ENCODE peak calls at places on chromosomes 4 and X, in seven cellular contexts. One of them, this sample, is unnamed.

GRCh38 chrX:101483705-101484104 is 1.6 kb upstream of the ARMCX4 start:
- DNase-seq in spleen: no peak
- DNase-seq in transverse colon: no peak
- DNase-seq in GM23338: peak; percentile 61
- DNase-seq in HCT116: no peak
- DNase-seq in esophagus muscularis mucosa: no peak
- DNase-seq in sigmoid colon: no peak
- DNase-seq in this sample: no peak

GRCh38 chr4:157984285-157984911 is 188.4 kb downstream of the GASK1B start:
- DNase-seq in transverse colon: no peak
- DNase-seq in esophagus muscularis mucosa: no peak
- DNase-seq in GM23338: no peak
- DNase-seq in spleen: no peak
- DNase-seq in HCT116: no peak
- DNase-seq in sigmoid colon: no peak
- DNase-seq in this sample: no peak

GRCh38 chrX:48831909-48832291 is 3.5 kb downstream of the PCSK1N start:
- DNase-seq in sigmoid colon: no peak
- DNase-seq in esophagus muscularis mucosa: no peak
- DNase-seq in transverse colon: no peak
- DNase-seq in spleen: no peak
- DNase-seq in GM23338: peak; percentile 68
- DNase-seq in HCT116: no peak
- DNase-seq in this sample: no peak

GRCh38 chr4:36786519-36786918 is 458.0 kb upstream of the NWD2 start:
- DNase-seq in GM23338: no peak
- DNase-seq in sigmoid colon: no peak
- DNase-seq in transverse colon: no peak
- DNase-seq in esophagus muscularis mucosa: no peak
- DNase-seq in spleen: no peak
- DNase-seq in HCT116: no peak
- DNase-seq in this sample: no peak

GRCh38 chr4:83240379-83240875 is 44.2 kb downstream of the COQ2 start:
- DNase-seq in sigmoid colon: no peak
- DNase-seq in GM23338: no peak
- DNase-seq in esophagus muscularis mucosa: no peak
- DNase-seq in transverse colon: no peak
- DNase-seq in HCT116: no peak
- DNase-seq in spleen: no peak
- DNase-seq in this sample: no peak

GRCh38 chr4:78694457-78694787 is 81.7 kb upstream of the BMP2K start:
- DNase-seq in transverse colon: no peak
- DNase-seq in HCT116: no peak
- DNase-seq in spleen: no peak
- DNase-seq in GM23338: no peak
- DNase-seq in esophagus muscularis mucosa: no peak
- DNase-seq in sigmoid colon: no peak
- DNase-seq in this sample: no peak

GRCh38 chr4:137213372-137214173 is 318.7 kb downstream of the PCDH18 start:
- DNase-seq in GM23338: no peak
- DNase-seq in HCT116: no peak
- DNase-seq in transverse colon: no peak
- DNase-seq in esophagus muscularis mucosa: no peak
- DNase-seq in sigmoid colon: no peak
- DNase-seq in spleen: no peak
- DNase-seq in this sample: no peak

GRCh38 chrX:143476751-143477150 is 40.5 kb downstream of the SPANXN3 start:
- DNase-seq in transverse colon: no peak
- DNase-seq in HCT116: no peak
- DNase-seq in sigmoid colon: no peak
- DNase-seq in GM23338: no peak
- DNase-seq in spleen: no peak
- DNase-seq in esophagus muscularis mucosa: no peak
- DNase-seq in this sample: no peak

GRCh38 chrX:1102786-1103185 is 109.7 kb downstream of the CRLF2 start:
- DNase-seq in spleen: peak; percentile 16
- DNase-seq in GM23338: no peak
- DNase-seq in sigmoid colon: no peak
- DNase-seq in transverse colon: no peak
- DNase-seq in esophagus muscularis mucosa: no peak
- DNase-seq in HCT116: no peak
- DNase-seq in this sample: peak; percentile 24

GRCh38 chr4:168634276-168634802 is 137.5 kb downstream of the PALLD start:
- DNase-seq in HCT116: no peak
- DNase-seq in sigmoid colon: no peak
- DNase-seq in spleen: no peak
- DNase-seq in esophagus muscularis mucosa: no peak
- DNase-seq in transverse colon: no peak
- DNase-seq in GM23338: no peak
- DNase-seq in this sample: peak; percentile 35

GRCh38 chr4:183182873-183183725 is 84.0 kb downstream of the WWC2 start:
- DNase-seq in transverse colon: no peak
- DNase-seq in esophagus muscularis mucosa: no peak
- DNase-seq in HCT116: peak; percentile 70
- DNase-seq in spleen: no peak
- DNase-seq in GM23338: peak; percentile 97
- DNase-seq in sigmoid colon: no peak
- DNase-seq in this sample: no peak

GRCh38 chrX:99887918-99888317 is 522.2 kb downstream of the PCDH19 start:
- DNase-seq in HCT116: no peak
- DNase-seq in esophagus muscularis mucosa: no peak
- DNase-seq in spleen: no peak
- DNase-seq in GM23338: no peak
- DNase-seq in transverse colon: no peak
- DNase-seq in sigmoid colon: no peak
- DNase-seq in this sample: no peak

GRCh38 chr4:52051615-52052474 is 741 bp downstream of the SPATA18 start:
- DNase-seq in transverse colon: peak; percentile 82
- DNase-seq in esophagus muscularis mucosa: peak; percentile 92
- DNase-seq in GM23338: peak; percentile 94
- DNase-seq in sigmoid colon: peak; percentile 80
- DNase-seq in spleen: peak; percentile 80
- DNase-seq in HCT116: no peak
- DNase-seq in this sample: peak; percentile 76

GRCh38 chr4:128387600-128388351 is 100.2 kb upstream of the PGRMC2 start:
- DNase-seq in transverse colon: no peak
- DNase-seq in esophagus muscularis mucosa: no peak
- DNase-seq in GM23338: no peak
- DNase-seq in spleen: no peak
- DNase-seq in HCT116: no peak
- DNase-seq in sigmoid colon: no peak
- DNase-seq in this sample: no peak

GRCh38 chr4:88320780-88321373 is 36.5 kb upstream of the PPM1K start:
- DNase-seq in HCT116: no peak
- DNase-seq in transverse colon: peak; percentile 38
- DNase-seq in sigmoid colon: no peak
- DNase-seq in esophagus muscularis mucosa: no peak
- DNase-seq in GM23338: peak; percentile 22
- DNase-seq in spleen: peak; percentile 81
- DNase-seq in this sample: no peak

GRCh38 chrX:153871946-153872878 is 13.8 kb downstream of the L1CAM start:
- DNase-seq in GM23338: no peak
- DNase-seq in esophagus muscularis mucosa: no peak
- DNase-seq in transverse colon: no peak
- DNase-seq in spleen: peak; percentile 66
- DNase-seq in HCT116: no peak
- DNase-seq in sigmoid colon: no peak
- DNase-seq in this sample: no peak

GRCh38 chr4:1948892-1949436 is 59.8 kb downstream of the NELFA start:
- DNase-seq in sigmoid colon: no peak
- DNase-seq in HCT116: no peak
- DNase-seq in transverse colon: no peak
- DNase-seq in esophagus muscularis mucosa: no peak
- DNase-seq in GM23338: peak; percentile 22
- DNase-seq in spleen: no peak
- DNase-seq in this sample: no peak

GRCh38 chr4:108443585-108443984 is 176.8 kb upstream of the RPL34 start:
- DNase-seq in GM23338: no peak
- DNase-seq in HCT116: no peak
- DNase-seq in spleen: no peak
- DNase-seq in sigmoid colon: no peak
- DNase-seq in transverse colon: no peak
- DNase-seq in esophagus muscularis mucosa: no peak
- DNase-seq in this sample: no peak

GRCh38 chr4:101981756-101982155 is 191.2 kb downstream of the BANK1 start:
- DNase-seq in HCT116: peak; percentile 66
- DNase-seq in spleen: no peak
- DNase-seq in GM23338: peak; percentile 11
- DNase-seq in esophagus muscularis mucosa: no peak
- DNase-seq in sigmoid colon: no peak
- DNase-seq in transverse colon: no peak
- DNase-seq in this sample: no peak

GRCh38 chrX:107559506-107559905 is 68.8 kb upstream of the PRPS1 start:
- DNase-seq in HCT116: no peak
- DNase-seq in GM23338: no peak
- DNase-seq in esophagus muscularis mucosa: no peak
- DNase-seq in spleen: no peak
- DNase-seq in sigmoid colon: no peak
- DNase-seq in transverse colon: no peak
- DNase-seq in this sample: no peak

GRCh38 chr4:2441393-2442174 is 22.8 kb downstream of the CFAP99 start:
- DNase-seq in GM23338: peak; percentile 94
- DNase-seq in spleen: peak; percentile 87
- DNase-seq in esophagus muscularis mucosa: no peak
- DNase-seq in HCT116: peak; percentile 85
- DNase-seq in sigmoid colon: no peak
- DNase-seq in transverse colon: peak; percentile 78
- DNase-seq in this sample: no peak

GRCh38 chr4:3292571-3293409 is at the start of gene RGS12:
- DNase-seq in transverse colon: peak; percentile 97
- DNase-seq in esophagus muscularis mucosa: peak; percentile 99
- DNase-seq in spleen: peak; percentile 96
- DNase-seq in sigmoid colon: peak; percentile 98
- DNase-seq in HCT116: peak; percentile 26
- DNase-seq in GM23338: peak; percentile 95
- DNase-seq in this sample: peak; percentile 96

GRCh38 chr4:6095897-6096296 is 77.7 kb upstream of the C4orf50 start:
- DNase-seq in esophagus muscularis mucosa: no peak
- DNase-seq in GM23338: no peak
- DNase-seq in transverse colon: no peak
- DNase-seq in HCT116: no peak
- DNase-seq in sigmoid colon: peak; percentile 27
- DNase-seq in spleen: no peak
- DNase-seq in this sample: no peak

GRCh38 chrX:28590394-28590793 is 3.1 kb downstream of the IL1RAPL1 start:
- DNase-seq in esophagus muscularis mucosa: no peak
- DNase-seq in spleen: no peak
- DNase-seq in sigmoid colon: no peak
- DNase-seq in HCT116: no peak
- DNase-seq in GM23338: no peak
- DNase-seq in transverse colon: no peak
- DNase-seq in this sample: no peak

GRCh38 chrX:19723427-19723826 is 164.0 kb downstream of the SH3KBP1 start:
- DNase-seq in spleen: no peak
- DNase-seq in sigmoid colon: no peak
- DNase-seq in transverse colon: no peak
- DNase-seq in HCT116: no peak
- DNase-seq in GM23338: no peak
- DNase-seq in esophagus muscularis mucosa: no peak
- DNase-seq in this sample: no peak

GRCh38 chrX:4655743-4656142 is 942.3 kb upstream of the PRKX start:
- DNase-seq in GM23338: no peak
- DNase-seq in spleen: no peak
- DNase-seq in esophagus muscularis mucosa: no peak
- DNase-seq in HCT116: no peak
- DNase-seq in transverse colon: no peak
- DNase-seq in sigmoid colon: no peak
- DNase-seq in this sample: peak; percentile 61
- H3K4me3 ChIP-seq in GM23338: no peak overlapping the region
- H3K4me3 ChIP-seq in spleen: no peak overlapping the region
- H3K4me3 ChIP-seq in esophagus muscularis mucosa: no peak overlapping the region
- H3K4me3 ChIP-seq in HCT116: no peak overlapping the region
- H3K4me3 ChIP-seq in transverse colon: no peak overlapping the region
- H3K4me3 ChIP-seq in sigmoid colon: no peak overlapping the region
- H3K4me3 ChIP-seq in this sample: no peak overlapping the region

DNA sequence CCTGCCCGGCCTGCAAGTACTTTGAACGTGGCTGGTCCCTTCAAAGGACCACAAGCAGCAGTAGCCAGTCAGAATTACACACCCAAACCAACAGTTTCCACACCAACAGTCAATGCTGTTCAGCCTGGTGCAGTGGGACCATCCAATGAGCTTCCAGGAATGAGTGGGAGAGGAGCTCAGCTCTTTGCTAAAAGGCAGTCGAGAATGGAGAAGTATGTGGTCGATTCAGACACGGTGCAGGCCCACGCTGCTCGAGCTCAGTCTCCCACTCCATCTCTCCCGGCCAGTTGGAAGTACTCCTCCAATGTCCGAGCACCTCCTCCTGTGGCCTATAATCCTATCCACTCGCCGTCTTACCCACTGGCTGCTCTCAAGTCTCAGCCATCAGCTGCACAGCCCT is 104.4 kb upstream of the MYOZ2 start:
- DNase-seq in transverse colon: no peak
- DNase-seq in HCT116: no peak
- DNase-seq in spleen: no peak
- DNase-seq in sigmoid colon: no peak
- DNase-seq in esophagus muscularis mucosa: no peak
- DNase-seq in GM23338: no peak
- DNase-seq in this sample: no peak
- TF ChIP-seq POLR2AphosphoS5 in transverse colon: no peak
- TF ChIP-seq POLR2AphosphoS5 in HCT116: no peak
- TF ChIP-seq POLR2AphosphoS5 in spleen: no peak
- TF ChIP-seq POLR2AphosphoS5 in sigmoid colon: no peak
- TF ChIP-seq POLR2AphosphoS5 in esophagus muscularis mucosa: no peak
- TF ChIP-seq POLR2AphosphoS5 in GM23338: no peak
- TF ChIP-seq POLR2AphosphoS5 in this sample: no peak

DNA sequence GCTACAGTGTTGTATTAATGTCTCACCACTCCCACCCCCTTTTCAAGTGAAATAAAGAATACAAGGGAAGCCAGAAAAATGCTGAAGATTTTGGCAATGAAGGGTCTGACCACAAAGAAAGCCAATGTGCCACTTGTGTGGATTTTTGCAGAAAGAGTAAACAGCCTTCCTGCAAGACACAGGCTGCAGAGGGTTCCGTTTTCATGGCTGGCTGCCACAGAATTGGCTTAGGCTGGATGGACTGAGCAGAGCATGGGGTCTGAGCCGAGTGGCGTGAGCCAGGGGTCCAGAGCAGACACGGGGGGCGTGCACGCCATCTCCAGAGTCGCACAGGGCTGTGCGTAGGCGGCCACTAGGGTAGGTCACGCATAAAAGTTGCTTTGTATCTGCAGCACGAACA is 69.2 kb downstream of the MTNR1A start:
- DNase-seq in spleen: no peak
- DNase-seq in esophagus muscularis mucosa: no peak
- DNase-seq in GM23338: no peak
- DNase-seq in transverse colon: no peak
- DNase-seq in sigmoid colon: no peak
- DNase-seq in HCT116: no peak
- DNase-seq in this sample: no peak
- H3K4me3 ChIP-seq in spleen: no peak overlapping the region
- H3K4me3 ChIP-seq in esophagus muscularis mucosa: peak overlapping the region; percentile 36
- H3K4me3 ChIP-seq in GM23338: no peak overlapping the region
- H3K4me3 ChIP-seq in transverse colon: peak overlapping the region; percentile 6
- H3K4me3 ChIP-seq in sigmoid colon: peak overlapping the region; percentile 44
- H3K4me3 ChIP-seq in HCT116: no peak overlapping the region
- H3K4me3 ChIP-seq in this sample: peak overlapping the region; percentile 64

DNA sequence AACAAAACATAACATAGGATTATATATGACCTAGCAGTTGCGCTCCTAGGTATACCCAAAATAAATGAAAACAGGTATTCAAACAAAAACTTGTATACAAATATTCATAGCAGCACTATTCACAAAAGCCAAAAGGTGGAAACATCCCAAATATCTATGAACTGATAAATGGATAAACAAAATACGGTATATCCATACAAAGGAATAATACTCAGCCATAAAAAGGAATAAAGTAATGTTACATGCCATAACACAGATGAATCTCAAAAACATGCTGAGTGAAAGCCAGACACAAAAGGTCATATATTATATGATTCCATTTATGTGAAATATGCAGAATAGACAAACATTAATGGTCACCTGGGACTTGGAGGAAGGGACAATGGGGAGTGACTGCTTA is 5.2 kb downstream of the WNK3 start:
- DNase-seq in GM23338: no peak
- DNase-seq in sigmoid colon: no peak
- DNase-seq in spleen: no peak
- DNase-seq in transverse colon: no peak
- DNase-seq in esophagus muscularis mucosa: no peak
- DNase-seq in HCT116: no peak
- DNase-seq in this sample: no peak
- TF ChIP-seq POLR2AphosphoS5 in GM23338: no peak
- TF ChIP-seq POLR2AphosphoS5 in sigmoid colon: no peak
- TF ChIP-seq POLR2AphosphoS5 in spleen: no peak
- TF ChIP-seq POLR2AphosphoS5 in transverse colon: no peak
- TF ChIP-seq POLR2AphosphoS5 in esophagus muscularis mucosa: no peak
- TF ChIP-seq POLR2AphosphoS5 in HCT116: no peak
- TF ChIP-seq POLR2AphosphoS5 in this sample: no peak